ENCODE peak calls at places on chromosomes 7 and 10, in eight cellular contexts. B is ascending aorta, W is T-cell, X is epithelial cell of esophagus, F is brain pericyte, G is cardiac muscle cell, V is posterior cingulate gyrus, D is choroid plexus epithelial cell. J is an unnamed sample.

GRCh38 chr10:11043039-11043438 is 25.4 kb downstream of the CELF2 start:
- DNase-seq in B (no peak), W (no peak), X (no peak), F (no peak), G (no peak), V (no peak), D (no peak), J (no peak)

GRCh38 chr7:30548762-30549344 is 44.2 kb upstream of the GGCT start:
- DNase-seq in B (peak; percentile 78), W (no peak), X (peak; percentile 83), F (peak; percentile 40), G (peak; percentile 84), V (peak; percentile 86), D (peak; percentile 86), J (peak; percentile 74)

GRCh38 chr10:115082521-115082920 is 10.6 kb upstream of the ATRNL1 start:
- DNase-seq in B (no peak), W (no peak), X (no peak), F (no peak), G (peak; percentile 35), V (no peak), D (peak; percentile 72), J (no peak)

GRCh38 chr7:73737491-73738219 is 947 bp downstream of the ABHD11 start:
- DNase-seq in B (no peak), W (no peak), X (no peak), F (no peak), G (no peak), V (no peak), D (no peak), J (no peak)

GRCh38 chr7:127809285-127809702 is 157.3 kb downstream of the SND1 start:
- DNase-seq in B (no peak), W (no peak), X (peak; percentile 95), F (no peak), G (peak; percentile 24), V (no peak), D (peak; percentile 54), J (no peak)

GRCh38 chr10:129031233-129032150 is 435.5 kb upstream of the MGMT start:
- DNase-seq in B (no peak), W (peak; percentile 49), X (peak; percentile 25), F (no peak), G (peak; percentile 77), V (no peak), D (peak; percentile 60), J (peak; percentile 83)

GRCh38 chr7:100066953-100067352 is 14.6 kb downstream of the ZNF3 start:
- DNase-seq in B (no peak), W (no peak), X (no peak), F (no peak), G (no peak), V (no peak), D (no peak), J (no peak)

GRCh38 chr7:69962077-69962855 is 364.0 kb downstream of the AUTS2 start:
- DNase-seq in B (no peak), W (no peak), X (no peak), F (no peak), G (peak; percentile 37), V (no peak), D (no peak), J (no peak)

GRCh38 chr10:59913547-59914237 is 7.3 kb upstream of the CCDC6 start:
- DNase-seq in B (no peak), W (no peak), X (no peak), F (no peak), G (no peak), V (no peak), D (no peak), J (no peak)

GRCh38 chr10:128324468-128324867 is 198.2 kb upstream of the MKI67 start:
- DNase-seq in B (no peak), W (no peak), X (no peak), F (no peak), G (no peak), V (no peak), D (no peak), J (no peak)

GRCh38 chr10:70985824-70986336 is 97.5 kb upstream of the PCBD1 start:
- DNase-seq in B (no peak), W (no peak), X (peak; percentile 43), F (no peak), G (no peak), V (no peak), D (no peak), J (no peak)

GRCh38 chr7:115868369-115868768 is 162.2 kb downstream of the TFEC start:
- DNase-seq in B (no peak), W (no peak), X (no peak), F (no peak), G (no peak), V (no peak), D (no peak), J (no peak)

GRCh38 chr7:112788778-112789343 is 1.3 kb downstream of the TMEM168 start:
- DNase-seq in B (no peak), W (no peak), X (peak; percentile 24), F (no peak), G (no peak), V (no peak), D (no peak), J (no peak)

GRCh38 chr7:104956753-104957450 is 57.1 kb upstream of the KMT2E start:
- DNase-seq in B (no peak), W (no peak), X (peak; percentile 62), F (no peak), G (peak; percentile 61), V (no peak), D (peak; percentile 72), J (no peak)

GRCh38 chr10:122186822-122187810 is 84.0 kb upstream of the BTBD16 start:
- DNase-seq in B (no peak), W (no peak), X (no peak), F (no peak), G (no peak), V (peak; percentile 22), D (peak; percentile 36), J (no peak)

GRCh38 chr10:132535065-132535651 is 2.4 kb upstream of the INPP5A start:
- DNase-seq in B (no peak), W (no peak), X (no peak), F (no peak), G (no peak), V (peak; percentile 50), D (no peak), J (no peak)

GRCh38 chr10:84395581-84395980 is 67.2 kb downstream of the CCSER2 start:
- DNase-seq in B (no peak), W (no peak), X (no peak), F (no peak), G (peak; percentile 21), V (no peak), D (no peak), J (no peak)

GRCh38 chr7:739964-740942 is 13.2 kb upstream of the PRKAR1B start:
- DNase-seq in B (no peak), W (no peak), X (no peak), F (no peak), G (no peak), V (no peak), D (no peak), J (no peak)

GRCh38 chr10:128688154-128688553 is 561.9 kb upstream of the MKI67 start:
- DNase-seq in B (no peak), W (no peak), X (no peak), F (no peak), G (no peak), V (peak; percentile 60), D (no peak), J (no peak)

GRCh38 chr7:84297606-84298005 is 103.0 kb upstream of the SEMA3A start:
- DNase-seq in B (no peak), W (no peak), X (no peak), F (no peak), G (no peak), V (no peak), D (no peak), J (no peak)

GRCh38 chr7:113120647-113121046 is 2.3 kb upstream of the SMIM30 start:
- DNase-seq in B (no peak), W (no peak), X (no peak), F (no peak), G (no peak), V (no peak), D (no peak), J (no peak)

GRCh38 chr7:111076205-111076604 is 14.7 kb upstream of the LRRN3 start:
- DNase-seq in B (no peak), W (no peak), X (peak; percentile 34), F (no peak), G (no peak), V (no peak), D (peak; percentile 40), J (no peak)

GRCh38 chr7:1853619-1854520 is 183.8 kb downstream of the ELFN1 start:
- DNase-seq in B (peak; percentile 46), W (no peak), X (no peak), F (no peak), G (no peak), V (peak; percentile 59), D (no peak), J (no peak)

GRCh38 chr7:134831862-134832261 is 52.4 kb downstream of the CALD1 start:
- DNase-seq in B (peak; percentile 81), W (no peak), X (no peak), F (no peak), G (peak; percentile 53), V (no peak), D (peak; percentile 76), J (no peak)

GRCh38 chr10:112275512-112276245 is 7.5 kb upstream of the TECTB start:
- DNase-seq in B (no peak), W (no peak), X (no peak), F (no peak), G (no peak), V (no peak), D (no peak), J (peak; percentile 49)

GRCh38 chr7:42832672-42833071 is 79.2 kb downstream of the C7orf25 start:
- DNase-seq in B (no peak), W (no peak), X (peak; percentile 30), F (no peak), G (peak; percentile 4), V (no peak), D (no peak), J (no peak)

GRCh38 chr10:1293636-1294440 is 237.7 kb downstream of the WDR37 start:
- DNase-seq in B (no peak), W (no peak), X (no peak), F (no peak), G (no peak), V (peak; percentile 71), D (no peak), J (no peak)

GRCh38 chr7:26857534-26858228 is 6.7 kb downstream of the SKAP2 start:
- DNase-seq in B (no peak), W (no peak), X (no peak), F (no peak), G (no peak), V (no peak), D (peak; percentile 7), J (no peak)

GRCh38 chr10:88926484-88927249 is 25.9 kb downstream of the ACTA2 start:
- DNase-seq in B (no peak), W (no peak), X (no peak), F (peak; percentile 81), G (peak; percentile 96), V (no peak), D (peak; percentile 99), J (no peak)

GRCh38 chr7:101163281-101164070 is 1.9 kb downstream of the VGF start:
- DNase-seq in B (no peak), W (no peak), X (peak; percentile 55), F (no peak), G (no peak), V (peak; percentile 87), D (no peak), J (no peak)

GRCh38 chr7:138470586-138471157 is 10.6 kb downstream of the TRIM24 start:
- DNase-seq in B (no peak), W (no peak), X (no peak), F (no peak), G (no peak), V (no peak), D (no peak), J (no peak)

GRCh38 chr10:33139191-33139646 is 181.2 kb upstream of the ITGB1 start:
- DNase-seq in B (no peak), W (peak; percentile 79), X (no peak), F (no peak), G (no peak), V (no peak), D (no peak), J (no peak)

GRCh38 chr10:103102195-103102594 is 90.9 kb downstream of the NT5C2 start:
- DNase-seq in B (no peak), W (no peak), X (no peak), F (no peak), G (no peak), V (no peak), D (peak; percentile 39), J (no peak)

GRCh38 chr10:48940958-48941357 is 1.3 kb upstream of the LRRC18 start:
- DNase-seq in B (peak; percentile 40), W (no peak), X (no peak), F (peak; percentile 40), G (no peak), V (no peak), D (peak; percentile 75), J (no peak)

J was measured in HuH-7.